ENCODE peak calls at places on chromosomes 3 and 15, in ten cellular contexts. One of them, this sample, is unnamed.
A peak's percentile ranks its signal among the peaks of the same experiment; 100 is the strongest.

GRCh38 chr3:130783629-130784028 is 37.0 kb upstream of the PIK3R4 start:
- DNase-seq in activated T-cell treated with anti-CD3 and anti-CD28 coated beads for 1 hour: no peak
- DNase-seq in BJ: no peak
- DNase-seq in stimulated activated CD4-positive, alpha-beta T cell treated with anti-CD3 and anti-CD28 coated beads, Interleukin-15, amount 100 ng/mL, for 48 hours: no peak
- DNase-seq in HuH-7.5: no peak
- DNase-seq in upper lobe of right lung: no peak
- DNase-seq in nephron progenitor cell: no peak
- DNase-seq in renal cortical epithelial cell: no peak
- DNase-seq in T-cell: no peak
- DNase-seq in RCC 7860: no peak
- DNase-seq in this sample: no peak

GRCh38 chr3:72004749-72005292 is 219.9 kb upstream of the PROK2 start:
- DNase-seq in activated T-cell treated with anti-CD3 and anti-CD28 coated beads for 1 hour: no peak
- DNase-seq in BJ: no peak
- DNase-seq in stimulated activated CD4-positive, alpha-beta T cell treated with anti-CD3 and anti-CD28 coated beads, Interleukin-15, amount 100 ng/mL, for 48 hours: no peak
- DNase-seq in HuH-7.5: no peak
- DNase-seq in upper lobe of right lung: no peak
- DNase-seq in nephron progenitor cell: no peak
- DNase-seq in renal cortical epithelial cell: no peak
- DNase-seq in T-cell: no peak
- DNase-seq in RCC 7860: peak; percentile 14
- DNase-seq in this sample: no peak

GRCh38 chr15:37122703-37123102 is 22.4 kb upstream of the MEIS2 start:
- DNase-seq in activated T-cell treated with anti-CD3 and anti-CD28 coated beads for 1 hour: no peak
- DNase-seq in BJ: no peak
- DNase-seq in stimulated activated CD4-positive, alpha-beta T cell treated with anti-CD3 and anti-CD28 coated beads, Interleukin-15, amount 100 ng/mL, for 48 hours: no peak
- DNase-seq in HuH-7.5: no peak
- DNase-seq in upper lobe of right lung: no peak
- DNase-seq in nephron progenitor cell: no peak
- DNase-seq in renal cortical epithelial cell: no peak
- DNase-seq in T-cell: no peak
- DNase-seq in RCC 7860: no peak
- DNase-seq in this sample: no peak

GRCh38 chr3:93969443-93969842 is 4.3 kb downstream of the PROS1 start:
- DNase-seq in activated T-cell treated with anti-CD3 and anti-CD28 coated beads for 1 hour: no peak
- DNase-seq in BJ: no peak
- DNase-seq in stimulated activated CD4-positive, alpha-beta T cell treated with anti-CD3 and anti-CD28 coated beads, Interleukin-15, amount 100 ng/mL, for 48 hours: no peak
- DNase-seq in HuH-7.5: no peak
- DNase-seq in upper lobe of right lung: no peak
- DNase-seq in nephron progenitor cell: no peak
- DNase-seq in renal cortical epithelial cell: peak; percentile 63
- DNase-seq in T-cell: no peak
- DNase-seq in RCC 7860: peak; percentile 57
- DNase-seq in this sample: peak; percentile 50

GRCh38 chr3:17730318-17730967 is 12.0 kb downstream of the TBC1D5 start:
- DNase-seq in activated T-cell treated with anti-CD3 and anti-CD28 coated beads for 1 hour: no peak
- DNase-seq in BJ: no peak
- DNase-seq in stimulated activated CD4-positive, alpha-beta T cell treated with anti-CD3 and anti-CD28 coated beads, Interleukin-15, amount 100 ng/mL, for 48 hours: no peak
- DNase-seq in HuH-7.5: peak; percentile 20
- DNase-seq in upper lobe of right lung: no peak
- DNase-seq in nephron progenitor cell: no peak
- DNase-seq in renal cortical epithelial cell: peak; percentile 57
- DNase-seq in T-cell: no peak
- DNase-seq in RCC 7860: peak; percentile 11
- DNase-seq in this sample: no peak

GRCh38 chr15:60682115-60682514 is 203.2 kb upstream of the ICE2 start:
- DNase-seq in activated T-cell treated with anti-CD3 and anti-CD28 coated beads for 1 hour: no peak
- DNase-seq in BJ: no peak
- DNase-seq in stimulated activated CD4-positive, alpha-beta T cell treated with anti-CD3 and anti-CD28 coated beads, Interleukin-15, amount 100 ng/mL, for 48 hours: no peak
- DNase-seq in HuH-7.5: no peak
- DNase-seq in upper lobe of right lung: no peak
- DNase-seq in nephron progenitor cell: no peak
- DNase-seq in renal cortical epithelial cell: peak; percentile 65
- DNase-seq in T-cell: no peak
- DNase-seq in RCC 7860: no peak
- DNase-seq in this sample: peak; percentile 30

GRCh38 chr3:47780727-47781325 is 867 bp downstream of the SMARCC1 start:
- DNase-seq in activated T-cell treated with anti-CD3 and anti-CD28 coated beads for 1 hour: no peak
- DNase-seq in BJ: no peak
- DNase-seq in stimulated activated CD4-positive, alpha-beta T cell treated with anti-CD3 and anti-CD28 coated beads, Interleukin-15, amount 100 ng/mL, for 48 hours: no peak
- DNase-seq in HuH-7.5: no peak
- DNase-seq in upper lobe of right lung: no peak
- DNase-seq in nephron progenitor cell: no peak
- DNase-seq in renal cortical epithelial cell: peak; percentile 61
- DNase-seq in T-cell: no peak
- DNase-seq in RCC 7860: peak; percentile 37
- DNase-seq in this sample: peak; percentile 12

GRCh38 chr3:73352841-73353493 is 271.8 kb downstream of the PDZRN3 start:
- DNase-seq in activated T-cell treated with anti-CD3 and anti-CD28 coated beads for 1 hour: no peak
- DNase-seq in BJ: no peak
- DNase-seq in stimulated activated CD4-positive, alpha-beta T cell treated with anti-CD3 and anti-CD28 coated beads, Interleukin-15, amount 100 ng/mL, for 48 hours: no peak
- DNase-seq in HuH-7.5: no peak
- DNase-seq in upper lobe of right lung: no peak
- DNase-seq in nephron progenitor cell: no peak
- DNase-seq in renal cortical epithelial cell: no peak
- DNase-seq in T-cell: no peak
- DNase-seq in RCC 7860: no peak
- DNase-seq in this sample: no peak

GRCh38 chr3:100103558-100104441 is 10.5 kb downstream of the FILIP1L start:
- DNase-seq in activated T-cell treated with anti-CD3 and anti-CD28 coated beads for 1 hour: no peak
- DNase-seq in BJ: peak; percentile 53
- DNase-seq in stimulated activated CD4-positive, alpha-beta T cell treated with anti-CD3 and anti-CD28 coated beads, Interleukin-15, amount 100 ng/mL, for 48 hours: no peak
- DNase-seq in HuH-7.5: no peak
- DNase-seq in upper lobe of right lung: no peak
- DNase-seq in nephron progenitor cell: no peak
- DNase-seq in renal cortical epithelial cell: peak; percentile 95
- DNase-seq in T-cell: no peak
- DNase-seq in RCC 7860: peak; percentile 90
- DNase-seq in this sample: peak; percentile 67

GRCh38 chr3:110974902-110975301 is 96.7 kb upstream of the NECTIN3 start:
- DNase-seq in activated T-cell treated with anti-CD3 and anti-CD28 coated beads for 1 hour: no peak
- DNase-seq in BJ: no peak
- DNase-seq in stimulated activated CD4-positive, alpha-beta T cell treated with anti-CD3 and anti-CD28 coated beads, Interleukin-15, amount 100 ng/mL, for 48 hours: no peak
- DNase-seq in HuH-7.5: no peak
- DNase-seq in upper lobe of right lung: no peak
- DNase-seq in nephron progenitor cell: no peak
- DNase-seq in renal cortical epithelial cell: no peak
- DNase-seq in T-cell: no peak
- DNase-seq in RCC 7860: no peak
- DNase-seq in this sample: no peak

GRCh38 chr3:150242220-150242938 is 165.7 kb upstream of the TSC22D2 start:
- DNase-seq in activated T-cell treated with anti-CD3 and anti-CD28 coated beads for 1 hour: no peak
- DNase-seq in BJ: peak; percentile 43
- DNase-seq in stimulated activated CD4-positive, alpha-beta T cell treated with anti-CD3 and anti-CD28 coated beads, Interleukin-15, amount 100 ng/mL, for 48 hours: no peak
- DNase-seq in HuH-7.5: no peak
- DNase-seq in upper lobe of right lung: no peak
- DNase-seq in nephron progenitor cell: peak; percentile 39
- DNase-seq in renal cortical epithelial cell: no peak
- DNase-seq in T-cell: no peak
- DNase-seq in RCC 7860: no peak
- DNase-seq in this sample: no peak

GRCh38 chr15:68609618-68610017 is 30.8 kb downstream of the CORO2B start:
- DNase-seq in activated T-cell treated with anti-CD3 and anti-CD28 coated beads for 1 hour: no peak
- DNase-seq in BJ: no peak
- DNase-seq in stimulated activated CD4-positive, alpha-beta T cell treated with anti-CD3 and anti-CD28 coated beads, Interleukin-15, amount 100 ng/mL, for 48 hours: no peak
- DNase-seq in HuH-7.5: no peak
- DNase-seq in upper lobe of right lung: no peak
- DNase-seq in nephron progenitor cell: peak; percentile 51
- DNase-seq in renal cortical epithelial cell: no peak
- DNase-seq in T-cell: no peak
- DNase-seq in RCC 7860: no peak
- DNase-seq in this sample: no peak

This sample was measured in AG08396.